ENCODE peak calls at places on chromosomes 13 and 19, in five cellular contexts. Q is IMR-90; W is CD4-positive, CD25-positive, alpha-beta regulatory T cell; T is PC-3; U is adrenal gland. M is an unnamed sample. For H3K27me3 and H3K36me3, the result is how much of the 10 kb centered on the place peaks cover.

GRCh38 chr19:29268721-29269483 is 56.0 kb upstream of the UQCRFS1 start:
- DNase-seq in Q (no peak), W (no peak), T (no peak), U (peak), M (no peak)

GRCh38 chr19:58554494-58555368 is at the start of gene CHMP2A:
- DNase-seq in Q (peak), W (peak), T (peak), U (peak), M (peak)

GRCh38 chr13:44620057-44620456 is 43.9 kb upstream of the TSC22D1 start:
- DNase-seq in Q (peak), W (no peak), T (peak), U (no peak), M (peak)

GRCh38 chr19:58511353-58512208 is at the start of gene SLC27A5:
- DNase-seq in Q (no peak), W (no peak), T (no peak), U (no peak), M (no peak)

GRCh38 chr19:43625918-43626579 is 6.6 kb upstream of the ZNF428 start:
- DNase-seq in Q (no peak), W (peak), T (no peak), U (no peak), M (peak)

GRCh38 chr13:99374169-99374991 is 67.2 kb upstream of the GPR183 start:
- DNase-seq in Q (no peak), W (no peak), T (no peak), U (peak), M (no peak)

GRCh38 chr13:30441304-30441703 is 19.0 kb downstream of the UBE2L5 start:
- DNase-seq in Q (peak), W (no peak), T (no peak), U (no peak), M (no peak)

GRCh38 chr19:18639706-18640105 is 2.9 kb downstream of the KLHL26 start:
- DNase-seq in Q (no peak), W (no peak), T (no peak), U (no peak), M (no peak)

GRCh38 chr13:99027260-99027659 is 49.4 kb upstream of the DOCK9 start:
- DNase-seq in Q (no peak), W (peak), T (no peak), U (no peak), M (no peak)

GRCh38 chr19:49490287-49491029 is 3.0 kb downstream of the RPL13A start:
- DNase-seq in Q (no peak), W (no peak), T (no peak), U (no peak), M (no peak)

GRCh38 chr19:45152504-45153338 is 8.1 kb downstream of the NKPD1 start:
- DNase-seq in Q (peak), W (peak), T (no peak), U (peak), M (no peak)

GRCh38 chr13:75770164-75771145 is 134.3 kb downstream of the LMO7 start:
- DNase-seq in Q (peak), W (no peak), T (no peak), U (no peak), M (no peak)

GRCh38 chr13:21034602-21035190 is 26.7 kb downstream of the LATS2 start:
- DNase-seq in Q (no peak), W (no peak), T (peak), U (peak), M (no peak)

GRCh38 chr19:28208745-28209144 is 1004.2 kb downstream of the UQCRFS1 start:
- DNase-seq in Q (no peak), W (no peak), T (no peak), U (no peak), M (no peak)

GRCh38 chr19:38875656-38876345 is 2.3 kb downstream of the RINL start:
- DNase-seq in Q (no peak), W (no peak), T (no peak), U (no peak), M (no peak)

GRCh38 chr13:93559718-93560117 is 333.1 kb downstream of the GPC6 start:
- DNase-seq in Q (peak), W (no peak), T (peak), U (no peak), M (peak)

GRCh38 chr13:98598043-98598442 is 21.1 kb upstream of the STK24 start:
- DNase-seq in Q (no peak), W (no peak), T (no peak), U (no peak), M (no peak)

GRCh38 chr13:38415233-38415632 is 65.6 kb downstream of the UFM1 start:
- DNase-seq in Q (no peak), W (peak), T (no peak), U (no peak), M (no peak)

GRCh38 chr13:52847682-52848432 is 583 bp downstream of the PCDH8 start:
- DNase-seq in Q (no peak), W (no peak), T (no peak), U (no peak), M (no peak)

GRCh38 chr13:109366521-109366920 is 419.9 kb downstream of the IRS2 start:
- DNase-seq in Q (peak), W (no peak), T (no peak), U (no peak), M (no peak)

GRCh38 chr19:27753622-27754021 is 1459.3 kb downstream of the UQCRFS1 start:
- DNase-seq in Q (no peak), W (no peak), T (no peak), U (peak), M (no peak)

GRCh38 chr13:112575680-112576079 is 12.3 kb downstream of the TUBGCP3 start:
- DNase-seq in Q (no peak), W (no peak), T (no peak), U (no peak), M (peak)

GRCh38 chr13:41782086-41782485 is 178.8 kb downstream of the VWA8 start:
- DNase-seq in Q (no peak), W (no peak), T (no peak), U (no peak), M (no peak)

GRCh38 chr19:14056069-14056666 is 5.7 kb downstream of the PALM3 start:
- DNase-seq in Q (no peak), W (no peak), T (no peak), U (no peak), M (no peak)

GRCh38 chr13:74758188-74758587 is 624.0 kb upstream of the KLF12 start:
- DNase-seq in Q (no peak), W (no peak), T (no peak), U (no peak), M (no peak)

GRCh38 chr19:14890616-14891379 is 4.9 kb upstream of the OR7A17 start:
- DNase-seq in Q (no peak), W (no peak), T (no peak), U (peak), M (no peak)

GRCh38 chr19:40395956-40396355 is 6.0 kb upstream of the HIPK4 start:
- DNase-seq in Q (no peak), W (no peak), T (no peak), U (no peak), M (no peak)

GRCh38 chr13:25468330-25469178 is 96.8 kb downstream of the ATP8A2 start:
- DNase-seq in Q (no peak), W (peak), T (no peak), U (peak), M (peak)

GRCh38 chr13:51291341-51291740 is 48.1 kb upstream of the SERPINE3 start:
- DNase-seq in Q (peak), W (no peak), T (peak), U (no peak), M (peak)

GRCh38 chr19:46646402-46646801 is 10.4 kb upstream of the GNG8 start:
- DNase-seq in Q (no peak), W (no peak), T (no peak), U (no peak), M (no peak)

GRCh38 chr13:35838356-35838755 is 292.8 kb downstream of the DCLK1 start:
- DNase-seq in Q (peak), W (no peak), T (peak), U (no peak), M (no peak)

GRCh38 chr13:42355841-42356575 is 84.1 kb downstream of the AKAP11 start:
- DNase-seq in Q (no peak), W (no peak), T (no peak), U (no peak), M (no peak)

GRCh38 chr13:100138859-100139491 is 50.1 kb downstream of the PCCA start:
- DNase-seq in Q (no peak), W (no peak), T (no peak), U (no peak), M (no peak)

GRCh38 chr13:31046711-31047279 is 114.3 kb downstream of the TEX26 start:
- DNase-seq in Q (peak), W (no peak), T (no peak), U (peak), M (no peak)

GRCh38 chr19:10518444-10519361 is 1.5 kb upstream of the S1PR5 start:
- DNase-seq in Q (no peak), W (no peak), T (no peak), U (no peak), M (no peak)

GRCh38 chr19:10516064-10516385 is 1.2 kb downstream of the S1PR5 start:
- DNase-seq in Q (no peak), W (no peak), T (no peak), U (no peak), M (no peak)

GRCh38 chr19:10517760-10518443 is 655 bp upstream of the S1PR5 start:
- DNase-seq in Q (peak), W (no peak), T (peak), U (no peak), M (peak)

GRCh38 chr19:10517361-10517759 is at the start of gene S1PR5:
- DNase-seq in Q (no peak), W (no peak), T (no peak), U (no peak), M (peak)

DNA sequence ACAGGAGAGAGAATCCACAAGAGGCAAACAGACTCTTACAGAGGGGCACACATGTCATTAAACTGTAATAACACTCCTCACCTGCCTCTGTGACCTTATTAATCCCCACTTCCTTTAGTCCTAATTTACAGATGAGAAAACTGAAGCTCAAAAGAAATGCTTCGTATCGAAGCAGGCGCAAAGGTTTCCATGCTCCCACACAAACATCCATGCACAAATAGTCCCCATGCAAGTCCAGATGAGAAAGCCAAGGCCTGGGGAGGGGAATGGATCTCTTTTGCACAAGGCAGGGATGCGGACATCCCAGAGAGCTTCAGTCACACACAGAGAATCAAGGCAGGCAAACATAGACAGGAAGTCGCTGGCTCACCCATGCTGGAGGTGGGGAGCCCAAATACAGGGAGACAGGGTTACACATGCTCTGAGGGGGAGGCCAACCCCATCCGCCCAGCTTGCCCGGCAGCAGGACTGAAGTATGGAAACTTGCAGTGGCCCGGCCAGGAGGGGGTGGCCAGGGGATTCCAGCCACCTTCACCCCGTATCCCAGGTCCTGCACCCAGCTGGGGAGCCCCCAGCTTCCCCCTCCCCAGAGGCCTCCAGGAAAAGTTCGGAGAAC is 468 bp downstream of the S1PR5 start:
- DNase-seq in Q (no peak), W (no peak), T (no peak), U (no peak), M (no peak)
- H3K27me3 ChIP-seq in Q (half or more), W (under half), T (under half), U (under half), M (under half)

GRCh38 chr19:16540948-16541347 is 1.3 kb downstream of the CHERP start:
- DNase-seq in Q (no peak), W (no peak), T (no peak), U (no peak), M (no peak)

GRCh38 chr19:16542045-16542893 is at the start of gene CHERP:
- DNase-seq in Q (peak), W (peak), T (peak), U (peak), M (peak)

GRCh38 chr19:16542894-16543498 is 759 bp upstream of the CHERP start:
- DNase-seq in Q (no peak), W (peak), T (no peak), U (no peak), M (no peak)

GRCh38 chr19:16541526-16542044 is 652 bp downstream of the CHERP start:
- DNase-seq in Q (peak), W (peak), T (no peak), U (no peak), M (no peak)

GRCh38 chr19:16544468-16545231 is 2.4 kb upstream of the CHERP start:
- DNase-seq in Q (no peak), W (no peak), T (no peak), U (no peak), M (no peak)
- H3K4me3 ChIP-seq in Q (no peak), W (no peak), T (no peak), U (no peak), M (no peak)

GRCh38 chr19:35723671-35724070 is 5.9 kb downstream of the KMT2B start:
- DNase-seq in Q (no peak), W (no peak), T (no peak), U (no peak), M (no peak)
- H3K36me3 ChIP-seq in Q (half or more), W (half or more), T (under half), U (half or more), M (half or more)

GRCh38 chr13:96091164-96091931 is 1.4 kb downstream of the HS6ST3 start:
- DNase-seq in Q (no peak), W (no peak), T (no peak), U (peak), M (peak)

GRCh38 chr13:96089749-96090239 is at the start of gene HS6ST3:
- DNase-seq in Q (no peak), W (no peak), T (peak), U (peak), M (no peak)

GRCh38 chr13:96089139-96089538 is 768 bp upstream of the HS6ST3 start:
- DNase-seq in Q (no peak), W (no peak), T (no peak), U (no peak), M (no peak)

GRCh38 chr13:96091932-96092253 is 2.0 kb downstream of the HS6ST3 start:
- DNase-seq in Q (no peak), W (no peak), T (no peak), U (no peak), M (no peak)

GRCh38 chr13:96090240-96091101 is 564 bp downstream of the HS6ST3 start:
- DNase-seq in Q (no peak), W (no peak), T (no peak), U (peak), M (peak)
- H3K27me3 ChIP-seq in Q (under half), W (under half), T (half or more), U (under half), M (half or more)

M was measured in MG63.